ENCODE peak calls at places on chromosomes 11 and 22, in four cellular contexts. D is endothelial cell of umbilical vein, X is gastrocnemius medialis, M is adrenal gland. Q is an unnamed sample.
A peak's percentile ranks its signal among the peaks of the same experiment; 100 is the strongest.

GRCh38 chr11:62905286-62905685 is 15.9 kb downstream of the CHRM1 start:
- DNase-seq in D (no peak), X (no peak), M (no peak), Q (no peak)

GRCh38 chr11:16881074-16881709 is 133.0 kb downstream of the PLEKHA7 start:
- DNase-seq in D (no peak), X (peak; percentile 67), M (peak; percentile 74), Q (no peak)

GRCh38 chr22:41910599-41911291 is 4.1 kb downstream of the SHISA8 start:
- DNase-seq in D (no peak), X (peak; percentile 29), M (peak; percentile 72), Q (no peak)

GRCh38 chr22:46001046-46001425 is 24.1 kb upstream of the WNT7B start:
- DNase-seq in D (no peak), X (no peak), M (no peak), Q (peak; percentile 44)

GRCh38 chr11:35260342-35260985 is 121.5 kb downstream of the CD44 start:
- DNase-seq in D (no peak), X (no peak), M (no peak), Q (no peak)

GRCh38 chr11:12846766-12847615 is 162.1 kb upstream of the RASSF10 start:
- DNase-seq in D (peak; percentile 24), X (no peak), M (no peak), Q (no peak)

GRCh38 chr22:27512283-27512761 is 289.2 kb downstream of the MN1 start:
- DNase-seq in D (peak; percentile 99), X (peak; percentile 6), M (peak; percentile 54), Q (peak; percentile 54)

GRCh38 chr11:47248304-47248663 is 330 bp downstream of the ACP2 start:
- DNase-seq in D (no peak), X (no peak), M (no peak), Q (no peak)

GRCh38 chr11:131423715-131424114 is 53.3 kb downstream of the NTM start:
- DNase-seq in D (no peak), X (no peak), M (no peak), Q (no peak)

GRCh38 chr11:13767461-13767860 is 99.0 kb downstream of the FAR1 start:
- DNase-seq in D (no peak), X (no peak), M (no peak), Q (no peak)

GRCh38 chr22:39185601-39186012 is 33.1 kb upstream of the CBX7 start:
- DNase-seq in D (no peak), X (no peak), M (peak; percentile 56), Q (no peak)

GRCh38 chr11:66467034-66467659 is 442 bp downstream of the PELI3 start:
- DNase-seq in D (peak; percentile 19), X (no peak), M (peak; percentile 62), Q (no peak)

GRCh38 chr22:36365020-36365411 is 22.8 kb downstream of the MYH9 start:
- DNase-seq in D (peak; percentile 94), X (no peak), M (peak; percentile 84), Q (no peak)

GRCh38 chr11:127247261-127247660 is 246.7 kb upstream of the KIRREL3 start:
- DNase-seq in D (no peak), X (no peak), M (no peak), Q (no peak)

GRCh38 chr11:119116235-119116594 is 5.2 kb upstream of the HINFP start:
- DNase-seq in D (no peak), X (no peak), M (no peak), Q (no peak)

GRCh38 chr11:12235549-12235944 is 125.2 kb downstream of the MICAL2 start:
- DNase-seq in D (no peak), X (no peak), M (no peak), Q (no peak)

GRCh38 chr22:41957941-41958556 is 6.1 kb downstream of the SMIM45 start:
- DNase-seq in D (no peak), X (no peak), M (no peak), Q (no peak)

GRCh38 chr11:93123351-93123898 is 74.4 kb downstream of the SLC36A4 start:
- DNase-seq in D (peak; percentile 46), X (no peak), M (no peak), Q (no peak)

GRCh38 chr11:129996113-129996870 is 6.3 kb downstream of the PRDM10 start:
- DNase-seq in D (peak; percentile 16), X (no peak), M (no peak), Q (no peak)

GRCh38 chr11:71284525-71285092 is 32.2 kb upstream of the SHANK2 start:
- DNase-seq in D (no peak), X (no peak), M (no peak), Q (no peak)

GRCh38 chr11:12556155-12556554 is 118.1 kb upstream of the TEAD1 start:
- DNase-seq in D (no peak), X (no peak), M (no peak), Q (no peak)

GRCh38 chr11:118608268-118609214 is 1.1 kb downstream of the PHLDB1 start:
- DNase-seq in D (peak; percentile 65), X (peak; percentile 55), M (peak; percentile 76), Q (peak; percentile 67)

GRCh38 chr11:74015919-74016684 is 7.2 kb upstream of the UCP3 start:
- DNase-seq in D (no peak), X (no peak), M (no peak), Q (no peak)

GRCh38 chr22:50469377-50470305 is 5.2 kb downstream of the SBF1 start:
- DNase-seq in D (no peak), X (no peak), M (peak; percentile 56), Q (no peak)

GRCh38 chr11:78536933-78537332 is 37.7 kb downstream of the NARS2 start:
- DNase-seq in D (no peak), X (no peak), M (no peak), Q (no peak)

GRCh38 chr11:123474994-123475393 is 44.9 kb downstream of the GRAMD1B start:
- DNase-seq in D (peak; percentile 61), X (no peak), M (no peak), Q (no peak)

GRCh38 chr22:20117656-20118571 is 888 bp upstream of the TRMT2A start:
- DNase-seq in D (peak; percentile 25), X (no peak), M (peak; percentile 58), Q (peak; percentile 53)

GRCh38 chr11:29447821-29448220 is 569.0 kb downstream of the KCNA4 start:
- DNase-seq in D (no peak), X (no peak), M (no peak), Q (no peak)

DNA sequence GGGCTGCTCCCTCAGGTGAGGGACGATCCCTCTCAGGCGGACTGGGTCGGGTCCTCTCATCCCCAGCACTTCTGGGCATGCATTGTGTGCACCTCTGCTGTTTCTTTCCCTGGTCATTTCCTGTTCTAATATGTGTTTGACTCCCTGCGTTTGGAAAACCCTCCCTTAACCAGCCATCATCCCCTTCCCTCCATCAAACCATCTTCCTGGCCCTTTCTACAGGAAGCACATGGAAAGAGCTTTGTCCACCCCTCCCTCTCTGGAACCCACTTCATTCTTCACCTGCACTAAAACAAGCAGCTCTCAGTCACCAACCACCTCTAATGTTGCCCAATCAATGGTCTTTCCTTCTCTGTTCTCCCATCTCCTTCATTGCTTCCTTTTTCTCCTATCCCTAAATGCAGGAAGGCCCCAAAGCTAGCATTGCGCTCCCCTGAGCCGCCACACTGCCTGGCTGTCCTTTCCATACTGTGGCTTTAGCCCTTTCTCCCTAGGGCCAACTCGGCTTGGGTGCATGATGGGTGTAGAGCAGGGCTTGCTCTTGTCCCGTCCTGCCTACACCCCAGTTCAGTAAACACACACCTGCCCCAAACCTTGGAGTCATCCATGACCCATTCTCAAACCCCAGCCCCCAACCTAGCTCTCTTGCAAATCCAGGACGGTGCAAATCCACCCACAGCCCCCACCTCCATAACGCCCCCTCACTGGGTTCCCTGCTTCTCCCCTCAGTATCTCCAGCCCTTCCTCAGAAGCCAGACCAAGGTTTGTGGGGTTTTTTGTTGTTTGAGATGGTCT is 5.4 kb upstream of the GAS2L1 start:
- DNase-seq in D (no peak), X (no peak), M (peak; percentile 24), Q (no peak)
- TF ChIP-seq POLR2A in D (no peak), X (no peak), M (no peak), Q (no peak)

GRCh38 chr22:43783777-43784176 is 28.3 kb downstream of the EFCAB6 start:
- DNase-seq in D (no peak), X (no peak), M (no peak), Q (no peak)
- TF ChIP-seq CTCF in D (peak; percentile 4), X (no peak), M (no peak), Q (no peak)

DNA sequence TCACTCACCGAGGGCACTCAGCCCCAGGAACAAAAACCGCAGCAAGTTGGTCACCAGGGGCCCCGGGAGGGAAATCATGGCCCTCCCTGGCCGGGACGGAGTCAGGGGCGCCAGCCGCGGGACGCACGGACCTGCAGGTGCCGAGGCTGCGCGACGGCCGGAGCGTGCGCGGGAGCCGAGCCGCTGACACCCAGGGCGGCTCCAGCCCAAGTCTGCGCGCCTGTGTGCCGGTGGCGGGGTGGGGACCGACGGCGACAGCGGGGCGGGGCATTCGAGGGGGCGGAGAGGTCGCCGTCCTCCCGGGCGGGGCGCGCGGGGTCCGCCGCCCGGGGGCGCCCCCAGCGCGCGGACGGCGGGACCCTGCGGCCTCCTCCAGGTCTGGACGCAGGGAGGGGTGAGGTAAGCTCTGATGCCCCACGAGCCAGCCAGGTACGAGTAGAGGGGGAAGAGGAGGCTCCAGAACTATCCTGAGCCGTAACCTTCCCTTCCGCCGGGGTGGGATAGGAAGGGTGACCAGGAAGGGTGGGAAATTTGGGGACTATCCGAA is at the start of gene ESAM:
- DNase-seq in D (no peak), X (no peak), M (no peak), Q (peak; percentile 71)
- TF ChIP-seq POLR2A in D (peak; percentile 92), X (peak; percentile 47), M (peak; percentile 34), Q (peak; percentile 50)

GRCh38 chr22:47696776-47697175 is 934.3 kb downstream of the TBC1D22A start:
- DNase-seq in D (no peak), X (no peak), M (no peak), Q (no peak)

GRCh38 chr22:47692811-47693210 is 930.4 kb downstream of the TBC1D22A start:
- DNase-seq in D (no peak), X (no peak), M (no peak), Q (no peak)

GRCh38 chr22:47694536-47694935 is 932.1 kb downstream of the TBC1D22A start:
- DNase-seq in D (no peak), X (no peak), M (no peak), Q (no peak)

GRCh38 chr22:47693606-47694005 is 931.2 kb downstream of the TBC1D22A start:
- DNase-seq in D (no peak), X (no peak), M (no peak), Q (no peak)

DNA sequence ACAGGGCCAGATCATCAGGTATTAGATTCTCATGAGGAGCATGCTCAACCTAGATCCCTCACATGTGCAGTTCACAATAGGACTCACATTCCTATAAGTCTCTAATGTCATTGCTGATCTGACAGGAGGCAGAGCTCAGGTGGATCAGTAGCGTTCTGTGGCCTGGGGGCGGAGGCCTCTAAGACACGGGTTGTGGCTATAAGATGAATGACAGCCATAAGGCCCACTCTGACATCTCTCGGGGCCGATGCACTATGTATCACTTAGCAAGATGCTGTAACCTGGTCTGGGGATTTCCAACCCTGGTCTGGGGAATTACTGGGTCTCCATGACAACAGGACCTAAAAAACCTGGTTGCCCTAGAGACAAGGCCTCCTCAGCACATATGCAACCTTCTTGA is 932.7 kb downstream of the TBC1D22A start:
- DNase-seq in D (no peak), X (no peak), M (no peak), Q (no peak)
- TF ChIP-seq CTCF in D (no peak), X (no peak), M (no peak), Q (no peak)

Q was measured in right lobe of liver.